ENCODE peak calls at places on chromosomes 4 and X, in four cellular contexts. One of them, this sample, is unnamed.

GRCh38 chr4:5661237-5661636 is 47.1 kb downstream of the EVC2 start:
- DNase-seq in HepG2: no peak
- DNase-seq in GM23248: no peak
- DNase-seq in tibial artery: no peak
- DNase-seq in this sample: no peak

GRCh38 chr4:2462218-2462991 is 6.5 kb upstream of the RNF4 start:
- DNase-seq in HepG2: peak
- DNase-seq in GM23248: peak
- DNase-seq in tibial artery: peak
- DNase-seq in this sample: no peak

GRCh38 chr4:101678180-101678579 is 112.3 kb upstream of the BANK1 start:
- DNase-seq in HepG2: no peak
- DNase-seq in GM23248: peak
- DNase-seq in tibial artery: no peak
- DNase-seq in this sample: no peak

GRCh38 chrX:151830911-151831310 is 81.8 kb upstream of the MAGEA4 start:
- DNase-seq in HepG2: no peak
- DNase-seq in GM23248: no peak
- DNase-seq in tibial artery: no peak
- DNase-seq in this sample: no peak

GRCh38 chr4:8871417-8872401 is at the start of gene HMX1:
- DNase-seq in HepG2: no peak
- DNase-seq in GM23248: peak
- DNase-seq in tibial artery: no peak
- DNase-seq in this sample: no peak

GRCh38 chr4:121791481-121791880 is 9.6 kb upstream of the EXOSC9 start:
- DNase-seq in HepG2: no peak
- DNase-seq in GM23248: peak
- DNase-seq in tibial artery: no peak
- DNase-seq in this sample: no peak

GRCh38 chr4:124958812-124959211 is 246.3 kb upstream of the ANKRD50 start:
- DNase-seq in HepG2: no peak
- DNase-seq in GM23248: peak
- DNase-seq in tibial artery: no peak
- DNase-seq in this sample: no peak

GRCh38 chr4:86376850-86377249 is 17.0 kb upstream of the MAPK10 start:
- DNase-seq in HepG2: no peak
- DNase-seq in GM23248: no peak
- DNase-seq in tibial artery: no peak
- DNase-seq in this sample: no peak

GRCh38 chrX:26918633-26919032 is 544.5 kb downstream of the PPP4R3C start:
- DNase-seq in HepG2: peak
- DNase-seq in GM23248: peak
- DNase-seq in tibial artery: no peak
- DNase-seq in this sample: no peak

GRCh38 chrX:132689741-132690140 is 200.9 kb upstream of the MBNL3 start:
- DNase-seq in HepG2: no peak
- DNase-seq in GM23248: no peak
- DNase-seq in tibial artery: no peak
- DNase-seq in this sample: no peak

GRCh38 chr4:142607976-142608375 is 238.1 kb downstream of the INPP4B start:
- DNase-seq in HepG2: no peak
- DNase-seq in GM23248: no peak
- DNase-seq in tibial artery: no peak
- DNase-seq in this sample: no peak

GRCh38 chr4:110865611-110866254 is 242.9 kb upstream of the PITX2 start:
- DNase-seq in HepG2: no peak
- DNase-seq in GM23248: peak
- DNase-seq in tibial artery: no peak
- DNase-seq in this sample: no peak

GRCh38 chr4:76430519-76431388 is 4.3 kb upstream of the SHROOM3 start:
- DNase-seq in HepG2: peak
- DNase-seq in GM23248: peak
- DNase-seq in tibial artery: no peak
- DNase-seq in this sample: no peak

DNA sequence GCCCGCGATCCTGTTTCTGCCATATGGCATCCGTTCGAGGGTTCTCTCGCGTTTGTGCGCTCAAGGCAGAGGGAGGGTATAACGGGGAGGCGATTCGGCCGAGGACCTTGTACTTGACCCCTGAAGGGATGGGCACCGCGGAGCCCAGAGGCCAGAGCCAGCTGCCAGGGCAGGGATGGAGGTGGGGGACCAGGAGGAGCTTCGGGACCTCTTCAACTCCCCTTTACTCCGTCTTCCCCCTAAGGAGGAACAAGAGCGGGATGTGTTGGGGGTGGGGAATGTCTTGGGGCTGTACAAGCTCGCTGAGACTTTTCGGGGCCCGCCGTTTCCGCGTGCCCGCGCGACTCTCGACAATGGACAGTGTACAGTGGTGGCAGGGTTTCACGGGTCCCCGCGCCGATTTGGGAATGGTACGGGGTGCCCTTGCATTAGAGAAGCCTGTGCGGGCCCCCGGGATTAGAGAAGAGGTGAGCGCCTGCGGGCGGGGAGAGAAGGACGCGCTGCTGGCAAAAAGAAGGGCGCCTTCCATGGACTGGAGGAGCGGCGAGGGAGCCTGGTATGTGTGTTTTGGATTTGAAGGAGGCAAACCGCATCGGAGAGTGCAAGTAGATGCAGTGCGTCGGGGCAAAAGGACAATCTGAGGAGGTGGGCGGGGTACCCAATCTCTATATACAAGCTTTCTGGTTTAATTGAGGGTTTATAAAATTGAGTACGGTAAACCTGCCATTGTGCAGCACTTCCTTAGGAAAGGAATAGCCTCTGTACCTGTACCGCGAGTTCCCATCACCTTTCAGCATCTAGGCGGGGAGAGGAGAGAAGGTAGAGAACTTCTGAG is 841 bp downstream of the UGT8 start:
- DNase-seq in HepG2: no peak
- DNase-seq in GM23248: peak
- DNase-seq in tibial artery: no peak
- DNase-seq in this sample: no peak
- H3K4me3 ChIP-seq in HepG2: no peak
- H3K4me3 ChIP-seq in GM23248: peak
- H3K4me3 ChIP-seq in tibial artery: peak
- H3K4me3 ChIP-seq in this sample: peak

GRCh38 chr4:41933997-41934812 is 1.0 kb upstream of the TMEM33 start:
- DNase-seq in HepG2: peak
- DNase-seq in GM23248: no peak
- DNase-seq in tibial artery: no peak
- DNase-seq in this sample: no peak

GRCh38 chr4:41934813-41935651 is at the start of gene TMEM33:
- DNase-seq in HepG2: peak
- DNase-seq in GM23248: peak
- DNase-seq in tibial artery: peak
- DNase-seq in this sample: peak

GRCh38 chr4:41940834-41941233 is 5.6 kb downstream of the TMEM33 start:
- DNase-seq in HepG2: no peak
- DNase-seq in GM23248: no peak
- DNase-seq in tibial artery: no peak
- DNase-seq in this sample: no peak

GRCh38 chr4:41935652-41936021 is 408 bp downstream of the TMEM33 start:
- DNase-seq in HepG2: peak
- DNase-seq in GM23248: peak
- DNase-seq in tibial artery: no peak
- DNase-seq in this sample: no peak

GRCh38 chr4:41939016-41939623 is 3.9 kb downstream of the TMEM33 start:
- DNase-seq in HepG2: peak
- DNase-seq in GM23248: peak
- DNase-seq in tibial artery: no peak
- DNase-seq in this sample: no peak
- H3K27ac ChIP-seq in HepG2: no peak
- H3K27ac ChIP-seq in GM23248: no peak
- H3K27ac ChIP-seq in tibial artery: no peak
- H3K27ac ChIP-seq in this sample: no peak

GRCh38 chr4:168478868-168479267 is 1.4 kb downstream of the DDX60L start:
- DNase-seq in HepG2: no peak
- DNase-seq in GM23248: no peak
- DNase-seq in tibial artery: no peak
- DNase-seq in this sample: no peak
- H3K4me3 ChIP-seq in HepG2: no peak
- H3K4me3 ChIP-seq in GM23248: peak
- H3K4me3 ChIP-seq in tibial artery: no peak
- H3K4me3 ChIP-seq in this sample: no peak

GRCh38 chr4:10047967-10048366 is 26.7 kb upstream of the SLC2A9 start:
- DNase-seq in HepG2: no peak
- DNase-seq in GM23248: no peak
- DNase-seq in tibial artery: no peak
- DNase-seq in this sample: no peak

GRCh38 chr4:10045481-10045880 is 24.2 kb upstream of the SLC2A9 start:
- DNase-seq in HepG2: peak
- DNase-seq in GM23248: peak
- DNase-seq in tibial artery: no peak
- DNase-seq in this sample: no peak

GRCh38 chr4:10051536-10052135 is 30.3 kb upstream of the SLC2A9 start:
- DNase-seq in HepG2: no peak
- DNase-seq in GM23248: no peak
- DNase-seq in tibial artery: no peak
- DNase-seq in this sample: no peak

GRCh38 chr4:10050171-10051120 is 29.1 kb upstream of the SLC2A9 start:
- DNase-seq in HepG2: no peak
- DNase-seq in GM23248: no peak
- DNase-seq in tibial artery: no peak
- DNase-seq in this sample: no peak

GRCh38 chr4:10048931-10049655 is 27.8 kb upstream of the SLC2A9 start:
- DNase-seq in HepG2: no peak
- DNase-seq in GM23248: no peak
- DNase-seq in tibial artery: no peak
- DNase-seq in this sample: no peak
- H3K27ac ChIP-seq in HepG2: no peak
- H3K27ac ChIP-seq in GM23248: no peak
- H3K27ac ChIP-seq in tibial artery: no peak
- H3K27ac ChIP-seq in this sample: no peak

GRCh38 chr4:48093949-48094550 is 40.0 kb downstream of the TXK start:
- DNase-seq in HepG2: no peak
- DNase-seq in GM23248: no peak
- DNase-seq in tibial artery: no peak
- DNase-seq in this sample: no peak
- H3K4me3 ChIP-seq in HepG2: no peak
- H3K4me3 ChIP-seq in GM23248: no peak
- H3K4me3 ChIP-seq in tibial artery: no peak
- H3K4me3 ChIP-seq in this sample: no peak

GRCh38 chrX:52923781-52924241 is 26.7 kb downstream of the FAM156B start:
- DNase-seq in HepG2: no peak
- DNase-seq in GM23248: peak
- DNase-seq in tibial artery: peak
- DNase-seq in this sample: no peak
- H3K27ac ChIP-seq in HepG2: no peak
- H3K27ac ChIP-seq in GM23248: peak
- H3K27ac ChIP-seq in tibial artery: peak
- H3K27ac ChIP-seq in this sample: no peak

GRCh38 chr4:40205259-40206198 is 8.7 kb downstream of the RHOH start:
- DNase-seq in HepG2: no peak
- DNase-seq in GM23248: no peak
- DNase-seq in tibial artery: no peak
- DNase-seq in this sample: no peak
- H3K4me3 ChIP-seq in HepG2: no peak
- H3K4me3 ChIP-seq in GM23248: no peak
- H3K4me3 ChIP-seq in tibial artery: no peak
- H3K4me3 ChIP-seq in this sample: no peak

GRCh38 chr4:130636486-130636885 is 1540.5 kb downstream of the C4orf33 start:
- DNase-seq in HepG2: no peak
- DNase-seq in GM23248: no peak
- DNase-seq in tibial artery: no peak
- DNase-seq in this sample: no peak
- H3K27ac ChIP-seq in HepG2: no peak
- H3K27ac ChIP-seq in GM23248: no peak
- H3K27ac ChIP-seq in tibial artery: no peak
- H3K27ac ChIP-seq in this sample: no peak

GRCh38 chr4:44447563-44448504 is 775 bp downstream of the KCTD8 start:
- DNase-seq in HepG2: no peak
- DNase-seq in GM23248: peak
- DNase-seq in tibial artery: peak
- DNase-seq in this sample: peak
- H3K4me3 ChIP-seq in HepG2: no peak
- H3K4me3 ChIP-seq in GM23248: peak
- H3K4me3 ChIP-seq in tibial artery: peak
- H3K4me3 ChIP-seq in this sample: peak

DNA sequence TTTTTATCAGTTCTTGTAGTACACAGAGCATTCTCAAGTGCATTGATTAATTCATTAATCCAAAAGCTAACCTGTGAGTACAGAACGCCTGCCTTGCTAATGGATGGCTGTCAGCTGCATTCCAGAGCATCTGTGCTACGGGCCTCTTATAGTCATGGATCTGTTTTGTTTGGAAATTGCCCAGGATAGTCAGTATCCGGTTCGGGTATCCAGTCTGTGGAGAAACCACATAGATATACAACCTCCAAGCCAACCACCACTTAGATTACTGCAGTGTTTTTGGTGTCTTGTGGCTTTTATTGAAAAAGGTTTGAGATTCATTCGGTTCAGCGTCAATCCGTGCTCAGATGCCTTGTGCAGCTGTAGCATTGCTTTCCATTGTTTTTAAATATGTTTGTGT is 4.0 kb downstream of the LAP3 start:
- DNase-seq in HepG2: no peak
- DNase-seq in GM23248: no peak
- DNase-seq in tibial artery: no peak
- DNase-seq in this sample: no peak
- H3K27ac ChIP-seq in HepG2: no peak
- H3K27ac ChIP-seq in GM23248: no peak
- H3K27ac ChIP-seq in tibial artery: no peak
- H3K27ac ChIP-seq in this sample: no peak

This sample was measured in coronary artery.